ENCODE peak calls at places on chromosomes 7 and 10, in nine cellular contexts. B is kidney epithelial cell, F is prostate gland, S is lung, E is fibroblast of the aortic adventitia, V is sigmoid colon, K is HFF-Myc, D is GM12865, H is epithelial cell of esophagus. X is an unnamed sample.

GRCh38 chr7:130941322-130942210 is 207.6 kb upstream of the KLF14 start:
- DNase-seq in V (no peak), D (peak; percentile 67), K (no peak), F (peak; percentile 68), E (peak; percentile 56), S (no peak), H (peak; percentile 67), B (no peak), X (peak; percentile 17)

GRCh38 chr10:130169136-130169888 is 33.1 kb downstream of the GLRX3 start:
- DNase-seq in E (no peak), S (no peak), D (no peak), K (no peak), V (no peak), H (no peak), B (peak; percentile 7), F (no peak), X (no peak)

GRCh38 chr10:88249450-88249849 is 333.7 kb downstream of the RNLS start:
- DNase-seq in D (no peak), K (no peak), H (peak; percentile 64), E (no peak), B (no peak), V (no peak), S (no peak), F (no peak), X (no peak)

GRCh38 chr7:36736827-36737211 is 12.5 kb upstream of the AOAH start:
- DNase-seq in K (no peak), E (no peak), V (no peak), D (peak; percentile 74), B (no peak), F (no peak), H (no peak), S (no peak), X (no peak)

GRCh38 chr7:12152196-12152918 is 58.7 kb upstream of the TMEM106B start:
- DNase-seq in B (no peak), E (no peak), V (no peak), S (no peak), H (no peak), K (no peak), D (no peak), F (no peak), X (no peak)

GRCh38 chr7:93719546-93719945 is 145.0 kb upstream of the CALCR start:
- DNase-seq in B (peak; percentile 86), D (no peak), F (no peak), H (peak; percentile 8), E (peak; percentile 49), V (no peak), K (no peak), S (no peak), X (no peak)

GRCh38 chr10:88582806-88583583 is at the start of gene RNLS:
- DNase-seq in K (peak; percentile 3), B (no peak), D (peak; percentile 87), F (peak; percentile 44), H (peak; percentile 54), E (peak; percentile 53), V (peak; percentile 87), S (peak; percentile 66), X (no peak)

GRCh38 chr10:117391436-117392205 is 16.4 kb upstream of the PDZD8 start:
- DNase-seq in F (peak; percentile 87), V (no peak), D (no peak), S (peak; percentile 32), H (peak; percentile 45), K (no peak), E (peak; percentile 57), B (no peak), X (peak; percentile 92)

GRCh38 chr7:142855401-142855743 is 496 bp downstream of the EPHB6 start:
- DNase-seq in F (no peak), H (no peak), S (no peak), E (no peak), D (no peak), V (no peak), K (no peak), B (no peak), X (no peak)

GRCh38 chr10:126391162-126391880 is 3.0 kb upstream of the ADAM12 start:
- DNase-seq in S (no peak), H (no peak), B (no peak), V (peak; percentile 68), E (peak; percentile 43), D (no peak), F (no peak), K (no peak), X (no peak)

GRCh38 chr10:126390324-126390723 is 2.0 kb upstream of the ADAM12 start:
- DNase-seq in H (no peak), K (no peak), V (no peak), S (no peak), B (no peak), E (no peak), D (no peak), F (no peak), X (no peak)

GRCh38 chr10:126387931-126388911 is at the start of gene ADAM12:
- DNase-seq in D (no peak), S (no peak), H (peak; percentile 56), F (no peak), B (no peak), E (peak; percentile 85), V (peak; percentile 80), K (no peak), X (no peak)

GRCh38 chr10:126384269-126384873 is 3.9 kb downstream of the ADAM12 start:
- DNase-seq in S (no peak), H (peak; percentile 57), F (no peak), V (no peak), B (peak; percentile 69), D (no peak), E (peak; percentile 91), K (no peak), X (no peak)

DNA sequence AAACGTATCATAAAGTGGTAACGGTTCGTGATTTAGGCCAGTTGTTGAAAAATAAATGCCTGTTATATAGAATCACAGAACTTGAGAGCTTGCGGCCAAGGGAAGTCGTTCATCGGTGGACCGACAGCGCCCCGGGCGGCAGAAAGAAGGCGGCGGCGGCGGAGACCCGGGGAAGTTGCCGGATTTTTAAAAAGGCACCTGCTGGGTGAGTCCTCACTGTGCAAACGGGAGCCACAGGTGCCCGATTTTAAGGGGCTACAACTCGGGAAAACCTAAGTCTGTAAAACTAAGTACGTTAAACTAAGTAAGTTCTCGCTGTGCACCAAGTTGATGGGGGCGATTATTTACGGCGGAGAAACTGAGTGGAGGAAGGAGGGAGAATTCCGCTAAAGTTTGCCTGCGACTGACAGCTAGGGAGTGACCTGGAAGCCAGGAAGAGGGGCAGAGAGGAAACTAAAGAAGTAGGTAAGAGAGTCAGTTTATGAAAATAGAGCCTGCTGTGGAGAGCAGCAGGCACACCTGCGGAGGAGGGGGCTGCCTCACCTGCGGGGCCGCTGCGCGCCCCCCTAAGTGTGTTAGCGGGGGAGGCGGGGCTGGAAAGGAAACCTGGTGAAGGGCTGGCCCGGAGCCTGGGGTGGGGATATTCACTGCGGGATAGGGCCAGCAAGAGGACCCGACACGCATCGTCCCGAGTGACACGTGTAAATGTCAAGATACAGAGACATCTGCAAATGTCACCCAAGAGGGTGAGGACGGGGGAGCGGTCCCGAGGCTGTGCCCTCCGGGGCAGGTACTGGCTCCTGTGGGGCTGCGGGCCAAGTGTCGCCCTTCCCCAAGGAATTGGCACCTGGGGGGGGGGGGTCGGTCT is 1.0 kb downstream of the ADAM12 start:
- DNase-seq in H (peak; percentile 71), F (peak; percentile 58), D (no peak), K (no peak), B (no peak), S (peak; percentile 49), E (peak; percentile 81), V (peak; percentile 74), X (no peak)
- TF ChIP-seq CTCF in H (peak; percentile 70), F (peak; percentile 66), D (no peak), K (peak; percentile 78), B (peak; percentile 86), S (peak; percentile 29), E (peak; percentile 89), V (peak; percentile 34), X (peak; percentile 72)

DNA sequence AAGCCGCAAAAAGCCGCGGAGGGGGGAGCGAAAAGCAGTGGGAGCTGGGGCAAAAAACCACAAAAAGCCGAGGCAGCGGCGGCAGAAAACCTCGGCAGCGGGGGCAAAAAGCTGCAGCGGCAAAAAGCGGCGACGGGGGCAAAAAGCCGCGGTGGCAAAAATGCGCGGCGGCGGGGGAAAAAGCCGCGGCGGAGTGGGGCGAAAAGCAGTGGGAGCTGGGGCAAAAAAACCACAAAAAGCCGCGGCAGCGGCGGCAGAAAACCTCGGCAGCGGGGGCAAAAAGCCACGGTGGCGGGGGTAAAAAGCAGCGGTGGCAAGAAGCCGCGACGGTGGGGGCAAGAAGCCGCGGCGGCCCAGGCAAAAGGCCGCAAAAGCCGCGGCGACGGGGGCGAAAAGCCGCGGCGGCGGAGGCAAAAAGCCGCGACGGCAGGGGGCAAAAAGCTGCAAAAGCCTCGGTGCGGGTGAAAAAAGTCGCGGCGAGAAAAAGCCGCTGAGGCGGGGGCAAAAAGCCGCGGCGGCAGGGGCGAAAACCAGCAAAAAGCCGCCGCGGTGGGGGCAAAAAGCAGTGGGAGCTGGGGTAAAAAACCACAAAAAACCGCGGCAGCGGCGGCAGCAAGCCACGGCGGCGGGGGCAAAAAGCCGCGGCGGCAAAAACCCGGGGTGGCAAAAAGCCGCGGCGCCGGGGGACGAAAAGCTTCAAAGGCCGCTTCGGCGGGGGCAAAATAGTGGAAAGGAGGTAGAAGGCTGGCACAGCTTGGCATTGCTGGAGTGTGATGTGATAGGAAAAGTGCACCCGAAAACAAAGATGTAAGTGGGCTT is 135.9 kb downstream of the ZNF92 start:
- DNase-seq in K (no peak), D (no peak), F (no peak), S (no peak), E (no peak), B (no peak), H (no peak), V (peak; percentile 47), X (no peak)
- H3K4me3 ChIP-seq in K (peak overlapping the region; percentile 11), D (peak overlapping the region; percentile 63), F (peak overlapping the region; percentile 28), S (no peak overlapping the region), E (peak overlapping the region; percentile 49), B (peak overlapping the region; percentile 44), H (peak overlapping the region; percentile 13), V (peak overlapping the region; percentile 23), X (peak overlapping the region; percentile 35)

DNA sequence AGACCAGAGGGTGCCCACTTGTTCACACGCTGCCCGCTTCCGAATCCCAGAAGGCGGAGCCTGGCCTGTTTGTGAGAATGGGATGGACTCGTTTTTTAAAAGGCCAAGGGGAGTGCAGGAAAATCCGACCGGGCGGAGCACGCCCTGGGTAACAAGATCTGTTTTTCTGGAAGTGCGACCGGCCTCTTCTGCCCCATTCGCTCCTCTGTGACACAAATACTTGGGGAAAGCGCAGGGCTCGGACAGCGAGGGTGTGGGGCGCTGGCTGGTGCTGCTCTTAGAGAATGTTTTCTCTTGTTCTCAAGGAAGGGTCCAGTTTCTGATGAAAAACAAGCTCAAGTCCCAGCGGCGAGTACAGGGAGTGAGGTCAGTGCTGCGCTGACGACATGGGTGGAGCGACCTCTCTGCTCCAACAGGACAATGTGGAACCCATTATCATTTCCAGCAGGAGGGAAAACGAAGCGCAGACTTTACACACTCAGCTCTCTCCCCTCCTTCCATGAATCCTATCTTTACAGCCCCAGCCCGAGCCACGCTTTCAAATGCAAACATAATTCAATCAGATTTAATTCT is 1.3 kb downstream of the RADIL start:
- DNase-seq in H (no peak), E (peak; percentile 87), S (peak; percentile 49), V (peak; percentile 90), K (peak; percentile 59), F (peak; percentile 13), B (no peak), D (no peak), X (no peak)
- TF ChIP-seq CTCF in H (no peak), E (peak; percentile 4), S (no peak), V (peak; percentile 23), K (no peak), F (no peak), B (no peak), D (no peak), X (no peak)

DNA sequence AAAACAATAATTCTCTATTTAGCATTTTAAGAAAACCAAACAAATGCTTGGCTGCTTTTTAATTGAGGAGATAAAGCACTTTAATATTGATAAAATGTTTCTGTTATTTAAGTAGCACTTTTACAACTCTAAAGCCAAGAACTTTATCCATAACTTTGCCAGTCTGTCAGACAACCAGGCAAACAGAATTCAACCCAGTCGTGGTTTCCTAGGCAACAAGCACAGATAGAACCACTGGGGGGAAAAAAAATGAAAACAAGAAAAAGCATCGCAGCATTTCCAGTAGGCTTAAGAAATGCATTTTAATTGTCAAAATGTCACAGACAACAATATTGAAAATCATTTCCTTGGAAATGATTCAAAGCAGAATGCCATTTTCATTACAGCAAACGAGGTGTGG is 323.4 kb downstream of the PARD3 start:
- DNase-seq in F (no peak), H (no peak), V (no peak), S (no peak), B (no peak), K (no peak), D (no peak), E (no peak), X (no peak)
- H3K4me3 ChIP-seq in F (no peak overlapping the region), H (no peak overlapping the region), V (no peak overlapping the region), S (no peak overlapping the region), B (no peak overlapping the region), K (no peak overlapping the region), D (no peak overlapping the region), E (no peak overlapping the region), X (no peak overlapping the region)